ENCODE peak calls at places on chromosomes 1 and 21, in eight cellular contexts. N is A549, D is tibial nerve, X is lower leg skin, T is dorsolateral prefrontal cortex, P is hepatocyte, L is choroid plexus epithelial cell, K is upper lobe of right lung. O is an unnamed sample.

GRCh38 chr1:200027264-200027823 is at the start of gene NR5A2:
- DNase-seq in N (peak; percentile 80), D (no peak), X (no peak), T (no peak), P (peak; percentile 70), L (no peak), K (no peak), O (no peak)

GRCh38 chr1:190067592-190067991 is 410.1 kb downstream of the BRINP3 start:
- DNase-seq in N (no peak), D (no peak), X (no peak), T (no peak), P (peak; percentile 63), L (peak; percentile 74), K (no peak), O (peak; percentile 42)

GRCh38 chr1:6871300-6871972 is 86.2 kb downstream of the CAMTA1 start:
- DNase-seq in N (no peak), D (no peak), X (no peak), T (no peak), P (no peak), L (no peak), K (no peak), O (no peak)

GRCh38 chr1:38932496-38933014 is 9.1 kb downstream of the RHBDL2 start:
- DNase-seq in N (no peak), D (no peak), X (no peak), T (no peak), P (no peak), L (no peak), K (no peak), O (no peak)

GRCh38 chr1:231937013-231937754 is 310.6 kb downstream of the DISC1 start:
- DNase-seq in N (no peak), D (peak; percentile 15), X (peak; percentile 31), T (peak; percentile 45), P (peak; percentile 52), L (peak; percentile 28), K (peak; percentile 70), O (no peak)

GRCh38 chr1:6554031-6554906 is at the start of gene NOL9:
- DNase-seq in N (peak; percentile 74), D (peak; percentile 87), X (peak; percentile 91), T (peak; percentile 93), P (peak; percentile 96), L (peak; percentile 93), K (peak; percentile 98), O (peak; percentile 57)

GRCh38 chr1:200118779-200119505 is 91.4 kb downstream of the NR5A2 start:
- DNase-seq in N (no peak), D (no peak), X (no peak), T (no peak), P (peak; percentile 10), L (no peak), K (no peak), O (no peak)

GRCh38 chr1:182595641-182596240 is 6.7 kb upstream of the RNASEL start:
- DNase-seq in N (peak; percentile 62), D (peak; percentile 77), X (peak; percentile 68), T (no peak), P (peak; percentile 80), L (peak; percentile 86), K (peak; percentile 74), O (no peak)

GRCh38 chr1:219264557-219264956 is 90.9 kb downstream of the LYPLAL1 start:
- DNase-seq in N (no peak), D (no peak), X (no peak), T (no peak), P (no peak), L (peak; percentile 66), K (no peak), O (no peak)

GRCh38 chr1:78061825-78062523 is 16.2 kb downstream of the GIPC2 start:
- DNase-seq in N (no peak), D (no peak), X (no peak), T (no peak), P (peak; percentile 13), L (peak; percentile 95), K (no peak), O (no peak)

GRCh38 chr1:31798433-31799195 is 17.2 kb downstream of the SPOCD1 start:
- DNase-seq in N (peak; percentile 34), D (no peak), X (no peak), T (peak; percentile 18), P (peak; percentile 72), L (peak; percentile 73), K (peak; percentile 83), O (peak; percentile 82)

GRCh38 chr1:20716232-20716631 is 1.6 kb downstream of the KIF17 start:
- DNase-seq in N (no peak), D (no peak), X (no peak), T (no peak), P (no peak), L (no peak), K (no peak), O (no peak)

GRCh38 chr21:38831526-38832467 is 26.1 kb downstream of the ETS2 start:
- DNase-seq in N (no peak), D (peak; percentile 97), X (peak; percentile 98), T (no peak), P (peak; percentile 89), L (peak; percentile 99), K (no peak), O (peak; percentile 94)

GRCh38 chr21:38830667-38831525 is 25.2 kb downstream of the ETS2 start:
- DNase-seq in N (no peak), D (no peak), X (no peak), T (no peak), P (no peak), L (no peak), K (no peak), O (no peak)

GRCh38 chr21:38834725-38835124 is 29.0 kb downstream of the ETS2 start:
- DNase-seq in N (no peak), D (no peak), X (no peak), T (no peak), P (no peak), L (no peak), K (no peak), O (no peak)

GRCh38 chr21:38833122-38833521 is 27.4 kb downstream of the ETS2 start:
- DNase-seq in N (no peak), D (no peak), X (no peak), T (no peak), P (no peak), L (no peak), K (no peak), O (no peak)

GRCh38 chr21:38832664-38833063 is 26.9 kb downstream of the ETS2 start:
- DNase-seq in N (no peak), D (no peak), X (no peak), T (no peak), P (no peak), L (no peak), K (no peak), O (no peak)
- H3K4me3 ChIP-seq in N (no peak overlapping the region), D (no peak overlapping the region), X (no peak overlapping the region), T (no peak overlapping the region), P (no peak overlapping the region), L (no peak overlapping the region), K (no peak overlapping the region), O (no peak overlapping the region)

GRCh38 chr1:156547434-156547833 is 24.9 kb downstream of the IQGAP3 start:
- DNase-seq in N (no peak), D (no peak), X (no peak), T (no peak), P (no peak), L (no peak), K (no peak), O (no peak)
- TF ChIP-seq CTCF in N (no peak), D (no peak), X (no peak), T (no peak), P (no peak), L (no peak), K (no peak), O (no peak)

GRCh38 chr1:229859026-229859425 is 208.0 kb upstream of the GALNT2 start:
- DNase-seq in N (no peak), D (no peak), X (no peak), T (no peak), P (no peak), L (no peak), K (no peak), O (no peak)

GRCh38 chr1:229853751-229854150 is 213.3 kb upstream of the GALNT2 start:
- DNase-seq in N (no peak), D (no peak), X (no peak), T (no peak), P (no peak), L (no peak), K (no peak), O (no peak)

GRCh38 chr1:229857585-229857984 is 209.5 kb upstream of the GALNT2 start:
- DNase-seq in N (no peak), D (no peak), X (no peak), T (no peak), P (no peak), L (no peak), K (no peak), O (no peak)

GRCh38 chr1:229855999-229856650 is 210.9 kb upstream of the GALNT2 start:
- DNase-seq in N (no peak), D (no peak), X (no peak), T (peak; percentile 47), P (no peak), L (no peak), K (no peak), O (no peak)

DNA sequence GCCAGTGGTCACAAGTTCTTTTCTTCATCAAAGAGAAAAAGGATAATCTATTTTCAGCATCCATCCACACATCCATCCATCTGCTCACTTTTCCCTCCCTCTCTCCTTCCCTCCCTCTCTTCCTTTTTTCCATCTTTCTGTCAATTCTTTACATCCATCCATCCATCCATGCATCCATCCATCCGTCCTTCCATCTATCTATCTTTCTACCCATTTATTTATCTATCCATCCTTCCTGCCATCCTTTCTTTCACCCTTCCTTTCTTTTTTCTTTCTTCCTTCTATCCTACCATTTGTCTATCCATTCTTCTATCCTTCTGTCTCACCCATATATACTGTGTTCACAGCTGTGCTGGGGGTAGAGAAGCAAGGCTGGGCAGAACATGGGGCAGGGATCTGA is 212.4 kb upstream of the GALNT2 start:
- DNase-seq in N (no peak), D (no peak), X (no peak), T (no peak), P (no peak), L (no peak), K (no peak), O (no peak)
- H3K4me3 ChIP-seq in N (no peak overlapping the region), D (no peak overlapping the region), X (no peak overlapping the region), T (no peak overlapping the region), P (no peak overlapping the region), L (no peak overlapping the region), K (no peak overlapping the region), O (no peak overlapping the region)

GRCh38 chr1:184237588-184237987 is 149.2 kb upstream of the C1orf21 start:
- DNase-seq in N (no peak), D (no peak), X (no peak), T (no peak), P (no peak), L (no peak), K (no peak), O (no peak)
- TF ChIP-seq CTCF in N (no peak), D (no peak), X (no peak), T (no peak), P (no peak), L (no peak), K (no peak), O (no peak)

DNA sequence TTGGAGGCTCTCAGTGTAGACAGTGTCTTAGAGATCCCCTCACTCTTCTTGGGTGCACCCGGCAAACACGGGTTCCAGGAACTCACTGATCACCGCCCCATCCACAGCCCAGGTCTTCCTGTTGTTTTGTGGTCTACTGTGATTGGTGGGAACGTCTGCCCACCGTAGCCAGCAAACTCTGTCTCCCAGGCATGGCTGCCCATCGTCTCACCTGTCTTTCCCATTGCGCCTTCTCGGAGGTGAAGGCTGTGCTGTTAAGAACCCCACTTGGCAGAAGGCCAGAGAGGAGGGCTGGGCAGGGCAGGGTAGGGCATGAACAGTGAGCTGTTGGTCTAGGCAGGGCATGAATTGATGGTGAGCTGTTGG is 14.1 kb upstream of the KCNA2 start:
- DNase-seq in N (no peak), D (no peak), X (no peak), T (no peak), P (no peak), L (no peak), K (no peak), O (no peak)
- H3K4me3 ChIP-seq in N (no peak overlapping the region), D (no peak overlapping the region), X (no peak overlapping the region), T (no peak overlapping the region), P (no peak overlapping the region), L (no peak overlapping the region), K (no peak overlapping the region), O (no peak overlapping the region)

O was measured in kidney epithelial cell.